ENCODE peak calls at places on chromosomes 2 and 18, in four cellular contexts. M is IMR-90, Z is endothelial cell of umbilical vein, A is GM12878. Q is an unnamed sample.

GRCh38 chr18:59823611-59824195 is 76.1 kb upstream of the PMAIP1 start:
- DNase-seq in A (no peak), Z (peak; percentile 51), M (peak; percentile 80), Q (peak; percentile 64)

GRCh38 chr2:195280024-195280423 is 377.0 kb upstream of the SLC39A10 start:
- DNase-seq in M (no peak), Z (no peak), A (no peak), Q (no peak)

GRCh38 chr2:128500136-128500800 is 181.6 kb upstream of the HS6ST1 start:
- DNase-seq in M (no peak), Z (no peak), A (no peak), Q (no peak)

GRCh38 chr2:89844221-89844943 is 1152.9 kb downstream of the RPIA start:
- DNase-seq in A (no peak), Z (no peak), M (no peak), Q (no peak)

GRCh38 chr2:16005819-16006536 is 65.6 kb downstream of the MYCN start:
- DNase-seq in M (no peak), Z (no peak), A (no peak), Q (no peak)

GRCh38 chr2:172736419-172737174 is 952 bp downstream of the RAPGEF4 start:
- DNase-seq in A (no peak), M (no peak), Z (no peak), Q (no peak)

GRCh38 chr2:32008811-32009478 is 1.9 kb downstream of the MEMO1 start:
- DNase-seq in A (no peak), Z (peak; percentile 50), M (peak; percentile 51), Q (no peak)

GRCh38 chr2:8574196-8575010 is 107.5 kb upstream of the ID2 start:
- DNase-seq in M (peak; percentile 49), Z (no peak), A (no peak), Q (no peak)

GRCh38 chr2:127228102-127228501 is 8.0 kb upstream of the CYP27C1 start:
- DNase-seq in Z (peak; percentile 19), A (no peak), M (no peak), Q (no peak)

GRCh38 chr2:70785137-70785911 is 5.1 kb downstream of the FIGLA start:
- DNase-seq in M (no peak), Z (peak; percentile 33), A (no peak), Q (peak; percentile 66)

GRCh38 chr2:125526093-125526492 is 1129.9 kb upstream of the GYPC start:
- DNase-seq in Z (no peak), A (no peak), M (no peak), Q (no peak)

GRCh38 chr18:22286576-22286975 is 117.2 kb downstream of the GATA6 start:
- DNase-seq in Z (peak; percentile 37), M (no peak), A (no peak), Q (no peak)
- TF ChIP-seq FOS in Z (no peak), M (no peak), A (no peak), Q (no peak)

DNA sequence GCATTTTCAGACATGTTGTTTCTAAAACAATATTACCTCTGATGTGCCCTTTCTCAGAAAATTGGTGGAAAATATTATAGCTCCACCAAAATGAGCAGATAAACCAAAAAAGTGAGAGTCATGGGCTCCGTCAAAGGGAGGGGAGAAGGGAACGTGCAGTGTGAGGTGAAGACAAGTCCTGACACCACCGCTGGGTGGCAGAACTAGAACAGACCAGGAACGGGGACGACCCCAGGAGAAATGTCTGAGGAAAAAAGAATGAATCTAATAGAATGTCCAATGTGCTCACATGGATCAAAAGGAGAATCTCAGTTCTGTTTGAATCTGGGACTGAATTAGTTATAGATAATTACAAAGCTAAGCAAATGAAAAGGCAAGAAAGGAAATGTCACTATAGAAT is 22.6 kb upstream of the BCL2 start:
- DNase-seq in Z (peak; percentile 35), M (peak; percentile 28), A (no peak), Q (peak; percentile 38)
- TF ChIP-seq FOS in Z (no peak), M (no peak), A (no peak), Q (no peak)

GRCh38 chr2:25559148-25559547 is 114.2 kb downstream of the DTNB start:
- DNase-seq in A (no peak), M (no peak), Z (no peak), Q (no peak)

GRCh38 chr2:25561136-25561850 is 112.1 kb downstream of the DTNB start:
- DNase-seq in Z (no peak), M (no peak), A (no peak), Q (no peak)

GRCh38 chr2:25552343-25552742 is 121.0 kb downstream of the DTNB start:
- DNase-seq in Z (no peak), A (no peak), M (no peak), Q (no peak)

GRCh38 chr2:25558262-25558661 is 115.1 kb downstream of the DTNB start:
- DNase-seq in M (peak; percentile 85), Z (peak; percentile 79), A (peak; percentile 75), Q (no peak)

GRCh38 chr2:25557179-25558036 is 116.0 kb downstream of the DTNB start:
- DNase-seq in A (peak; percentile 34), Z (no peak), M (no peak), Q (no peak)
- TF ChIP-seq FOS in A (no peak), Z (no peak), M (no peak), Q (no peak)

DNA sequence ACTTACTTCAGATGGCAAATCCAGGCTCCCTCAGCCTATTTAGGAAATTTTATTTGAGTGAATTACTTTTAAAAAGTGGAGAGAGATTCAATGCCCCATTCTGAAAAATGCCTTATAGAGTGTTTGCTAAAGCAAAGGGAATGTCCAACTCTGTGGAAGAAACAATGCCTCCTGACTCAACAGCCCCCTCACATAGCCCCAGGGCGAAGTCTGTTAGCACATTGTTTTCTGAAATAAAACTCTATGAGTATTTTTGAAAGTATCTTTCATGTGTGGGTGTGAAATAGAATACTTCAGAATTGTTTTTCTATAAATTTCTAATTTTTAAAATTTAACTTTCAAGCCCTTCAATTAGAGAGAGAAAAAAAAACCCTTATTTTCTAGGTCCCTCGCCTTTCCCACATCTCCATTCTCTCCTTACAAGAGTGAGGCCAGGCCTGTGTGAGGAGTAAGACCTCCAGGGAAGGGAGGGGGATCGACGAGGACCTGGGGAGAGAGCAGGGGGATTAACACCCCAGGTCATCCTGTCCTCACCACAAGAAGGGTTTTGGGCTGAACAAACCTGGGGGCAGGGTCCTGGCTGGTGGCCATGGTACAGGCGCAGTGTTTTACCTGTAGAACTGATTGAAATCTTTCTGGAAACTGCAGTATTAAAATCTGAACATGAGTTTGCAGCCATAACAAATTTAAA is 141.4 kb downstream of the SNTG2 start:
- DNase-seq in Z (no peak), M (peak; percentile 25), A (no peak), Q (no peak)
- TF ChIP-seq FOS in Z (no peak), M (no peak), A (no peak), Q (no peak)

Q was measured in K562.